ENCODE peak calls at places on chromosome 13, in eight cellular contexts. R is HEK293T, K is pancreas, Y is neuronal stem cell, V is WTC11, M is heart right ventricle, D is keratinocyte, L is HS-27A. O is an unnamed sample.

GRCh38 chr13:26529441-26529840 is 28.0 kb upstream of the WASF3 start:
- DNase-seq in R (peak), K (no peak), Y (peak), V (peak), M (peak), D (no peak), L (no peak), O (peak)

GRCh38 chr13:77693449-77693940 is 4.0 kb upstream of the SLAIN1 start:
- DNase-seq in R (no peak), K (no peak), Y (no peak), V (no peak), M (no peak), D (no peak), L (no peak), O (no peak)

GRCh38 chr13:47603365-47603764 is 397.7 kb downstream of the SUCLA2 start:
- DNase-seq in R (no peak), K (no peak), Y (no peak), V (no peak), M (no peak), D (no peak), L (no peak), O (no peak)

GRCh38 chr13:27251166-27252088 is at the start of gene RPL21:
- DNase-seq in R (peak), K (peak), Y (peak), V (peak), M (peak), D (peak), L (peak), O (peak)

GRCh38 chr13:72839831-72840426 is 58.0 kb downstream of the PIBF1 start:
- DNase-seq in R (peak), K (peak), Y (peak), V (peak), M (no peak), D (no peak), L (peak), O (no peak)

GRCh38 chr13:59671853-59672252 is 491.9 kb downstream of the DIAPH3 start:
- DNase-seq in R (no peak), K (no peak), Y (no peak), V (no peak), M (no peak), D (no peak), L (no peak), O (no peak)

GRCh38 chr13:114099918-114100445 is 32.4 kb downstream of the RASA3 start:
- DNase-seq in R (no peak), K (no peak), Y (no peak), V (peak), M (peak), D (no peak), L (no peak), O (peak)

GRCh38 chr13:44667950-44668349 is 91.8 kb upstream of the TSC22D1 start:
- DNase-seq in R (no peak), K (no peak), Y (peak), V (no peak), M (no peak), D (no peak), L (no peak), O (no peak)

GRCh38 chr13:73677041-73677589 is 457.1 kb downstream of the KLF12 start:
- DNase-seq in R (no peak), K (no peak), Y (no peak), V (no peak), M (no peak), D (peak), L (no peak), O (no peak)

GRCh38 chr13:109671919-109672318 is 114.5 kb downstream of the IRS2 start:
- DNase-seq in R (no peak), K (no peak), Y (no peak), V (no peak), M (no peak), D (no peak), L (no peak), O (no peak)

GRCh38 chr13:112686987-112687386 is 2.9 kb upstream of the ATP11A start:
- DNase-seq in R (no peak), K (no peak), Y (no peak), V (no peak), M (no peak), D (no peak), L (no peak), O (no peak)

GRCh38 chr13:27971236-27971645 is 2.1 kb upstream of the CDX2 start:
- DNase-seq in R (no peak), K (no peak), Y (no peak), V (peak), M (no peak), D (no peak), L (no peak), O (no peak)

O was measured in ovary.